ENCODE peak calls at places on chromosome 4, in nine cellular contexts. H, A, G, C, B, N, F, X and J are unnamed samples.

GRCh38 chr4:112029642-112030235 is 115.5 kb upstream of the FAM241A start:
- DNase-seq in H (no peak), A (no peak), G (no peak), C (no peak), B (no peak), N (no peak), F (no peak), X (no peak), J (no peak)

GRCh38 chr4:125728568-125728967 is 413.8 kb downstream of the FAT4 start:
- DNase-seq in H (no peak), A (no peak), G (no peak), C (peak; percentile 90), B (no peak), N (no peak), F (no peak), X (peak; percentile 98), J (peak; percentile 96)

GRCh38 chr4:53777244-53777984 is 186.1 kb upstream of the LNX1 start:
- DNase-seq in H (no peak), A (no peak), G (no peak), C (no peak), B (no peak), N (no peak), F (no peak), X (peak; percentile 92), J (peak; percentile 62)

GRCh38 chr4:5387457-5387856 is 320.9 kb downstream of the EVC2 start:
- DNase-seq in H (no peak), A (no peak), G (no peak), C (no peak), B (no peak), N (no peak), F (no peak), X (no peak), J (no peak)

GRCh38 chr4:37674446-37674845 is 11.7 kb downstream of the RELL1 start:
- DNase-seq in H (no peak), A (no peak), G (no peak), C (no peak), B (no peak), N (no peak), F (no peak), X (no peak), J (no peak)

GRCh38 chr4:176409627-176410026 is 89.9 kb downstream of the SPCS3 start:
- DNase-seq in H (no peak), A (no peak), G (no peak), C (no peak), B (no peak), N (no peak), F (no peak), X (peak; percentile 32), J (no peak)

GRCh38 chr4:70666369-70666768 is at the start of gene JCHAIN:
- DNase-seq in H (no peak), A (no peak), G (no peak), C (no peak), B (no peak), N (no peak), F (no peak), X (peak; percentile 43), J (peak; percentile 20)

GRCh38 chr4:151690164-151690856 is 70.5 kb downstream of the GATB start:
- DNase-seq in H (no peak), A (no peak), G (no peak), C (no peak), B (no peak), N (no peak), F (no peak), X (peak; percentile 74), J (peak; percentile 78)

GRCh38 chr4:175422331-175422730 is 389.7 kb downstream of the GPM6A start:
- DNase-seq in H (no peak), A (no peak), G (no peak), C (no peak), B (no peak), N (no peak), F (no peak), X (peak; percentile 69), J (peak; percentile 12)

GRCh38 chr4:4395849-4396627 is 9.1 kb downstream of the NSG1 start:
- DNase-seq in H (peak; percentile 26), A (no peak), G (no peak), C (no peak), B (peak; percentile 63), N (peak; percentile 22), F (no peak), X (peak; percentile 53), J (peak; percentile 29)

GRCh38 chr4:30671926-30672325 is 48.2 kb upstream of the PCDH7 start:
- DNase-seq in H (no peak), A (no peak), G (no peak), C (no peak), B (no peak), N (no peak), F (no peak), X (no peak), J (no peak)

GRCh38 chr4:131764730-131765129 is 1384.4 kb upstream of the PCDH10 start:
- DNase-seq in H (no peak), A (no peak), G (no peak), C (no peak), B (peak; percentile 69), N (no peak), F (no peak), X (no peak), J (no peak)

GRCh38 chr4:128338634-128339355 is 51.2 kb upstream of the PGRMC2 start:
- DNase-seq in H (peak; percentile 22), A (no peak), G (no peak), C (no peak), B (no peak), N (no peak), F (no peak), X (peak; percentile 91), J (peak; percentile 90)

GRCh38 chr4:113106076-113106475 is 56.6 kb downstream of the ANK2 start:
- DNase-seq in H (no peak), A (no peak), G (no peak), C (no peak), B (no peak), N (peak; percentile 41), F (no peak), X (peak; percentile 40), J (peak; percentile 60)

GRCh38 chr4:85510632-85510984 is 35.7 kb downstream of the ARHGAP24 start:
- DNase-seq in H (no peak), A (no peak), G (no peak), C (no peak), B (no peak), N (no peak), F (no peak), X (no peak), J (no peak)

DNA sequence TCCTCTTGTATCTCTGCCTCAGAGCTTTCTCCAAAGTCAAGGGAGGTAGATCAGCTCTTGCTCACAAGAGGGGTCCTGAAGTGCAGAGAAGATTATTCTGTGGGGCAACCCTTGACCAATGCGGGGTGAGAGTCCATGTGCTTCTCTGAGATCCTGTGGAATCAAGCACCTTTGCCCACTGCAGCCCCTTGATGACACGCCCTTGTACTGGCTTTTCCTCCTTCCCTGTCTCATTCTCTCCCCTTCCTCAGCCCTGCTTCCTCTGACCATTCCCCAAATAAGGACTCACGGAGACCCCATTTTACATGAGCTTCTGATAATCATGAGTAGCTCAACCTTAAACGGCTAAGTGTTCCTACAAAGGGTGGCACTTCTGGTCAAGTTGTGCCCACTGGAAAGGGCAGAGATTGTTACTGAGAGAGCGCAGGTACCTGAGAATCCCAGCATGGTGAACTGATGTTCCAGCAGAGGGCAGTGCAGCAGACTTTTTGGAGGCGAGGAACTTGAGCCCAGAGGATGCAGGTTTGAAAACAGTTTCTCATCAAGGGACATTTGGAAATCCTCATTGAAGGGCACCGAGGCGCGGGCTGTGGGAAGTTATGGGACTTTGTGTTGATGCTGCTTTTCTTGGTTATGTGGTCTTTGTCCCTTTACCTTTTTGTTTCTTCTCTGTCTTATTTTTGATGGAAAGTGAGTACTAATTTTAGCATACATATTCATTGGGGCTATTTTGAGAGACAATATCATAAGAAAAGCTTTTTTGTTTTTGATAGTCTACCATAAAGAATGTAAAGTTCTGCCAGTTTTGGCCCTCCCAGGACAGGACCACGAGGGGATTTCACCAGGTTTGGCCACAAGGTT is 201.3 kb downstream of the RBM46 start:
- DNase-seq in H (peak; percentile 13), A (no peak), G (peak; percentile 60), C (no peak), B (no peak), N (peak; percentile 55), F (no peak), X (peak; percentile 48), J (no peak)
- TF ChIP-seq CTCF in H (peak; percentile 9), A (no peak), G (peak; percentile 77), C (peak; percentile 65), B (peak; percentile 36), N (peak; percentile 51), F (no peak), X (peak; percentile 58), J (peak; percentile 72)

GRCh38 chr4:121822796-121823504 is 733 bp downstream of the CCNA2 start:
- DNase-seq in H (peak; percentile 70), A (no peak), G (peak; percentile 30), C (no peak), B (no peak), N (peak; percentile 54), F (peak; percentile 17), X (no peak), J (peak; percentile 41)
- TF ChIP-seq CTCF in H (peak; percentile 25), A (no peak), G (peak; percentile 22), C (no peak), B (no peak), N (no peak), F (no peak), X (no peak), J (peak; percentile 55)

DNA sequence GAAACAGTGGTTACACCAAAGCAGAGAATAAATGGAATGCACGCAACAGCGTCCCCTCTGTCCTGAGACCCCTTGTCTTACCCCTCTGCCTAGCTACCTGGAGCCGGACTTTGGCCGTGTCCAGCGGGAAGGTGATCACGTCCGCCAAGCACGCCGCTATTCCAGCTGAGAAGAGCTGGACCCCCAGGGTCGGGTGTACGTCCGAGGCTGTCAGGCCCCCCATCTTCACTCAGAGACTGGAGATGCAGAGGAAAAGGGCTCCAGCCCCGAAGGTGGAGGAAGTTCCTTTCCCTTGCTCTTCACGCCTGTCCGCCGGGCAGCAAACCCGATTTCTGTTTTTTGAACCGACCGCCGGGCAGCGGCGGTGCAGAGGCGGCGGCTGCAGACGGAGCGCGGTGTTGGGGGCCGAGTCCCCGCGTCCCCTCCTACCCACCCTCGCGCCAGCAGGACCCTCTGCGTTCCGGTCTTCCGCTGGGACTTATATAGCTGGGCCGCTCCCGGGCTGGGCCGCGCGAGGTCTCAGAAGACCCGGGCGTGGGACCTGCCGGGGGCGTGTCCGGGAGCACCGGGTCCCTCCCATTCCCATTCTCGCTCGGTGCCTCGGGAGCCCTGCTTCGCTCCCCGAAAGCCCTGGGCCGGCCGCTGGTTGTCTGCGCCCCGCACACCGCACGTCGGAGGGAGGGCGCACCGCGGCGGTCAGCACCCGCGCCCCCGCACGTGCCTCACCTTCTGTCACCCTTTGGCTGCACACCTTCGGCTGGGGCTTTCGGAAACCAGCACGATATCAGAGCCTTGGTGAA is at the start of gene UCP1:
- DNase-seq in H (no peak), A (no peak), G (peak; percentile 13), C (no peak), B (peak; percentile 84), N (peak; percentile 57), F (no peak), X (no peak), J (no peak)
- TF ChIP-seq CTCF in H (no peak), A (no peak), G (no peak), C (no peak), B (no peak), N (no peak), F (no peak), X (no peak), J (no peak)

DNA sequence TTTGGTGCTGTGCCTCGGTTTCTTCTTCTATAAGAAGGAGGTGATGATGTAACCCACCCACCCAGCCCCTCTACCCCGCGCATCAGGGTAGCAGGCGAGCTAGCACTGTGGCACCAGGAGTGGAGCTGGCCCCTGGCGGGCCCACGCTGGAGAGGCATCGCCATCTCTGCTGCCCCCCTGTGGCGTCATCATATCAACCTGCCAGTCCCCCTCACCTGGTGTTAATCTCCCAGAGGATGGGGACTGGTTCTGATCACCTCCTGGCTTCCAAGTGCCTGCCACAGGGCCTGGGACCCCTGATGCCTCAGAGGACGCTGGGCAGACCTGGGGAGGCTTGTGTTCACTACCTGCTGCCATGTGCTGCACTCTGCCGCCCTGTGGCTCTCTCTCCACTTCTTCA is 6.3 kb upstream of the SORCS2 start:
- DNase-seq in H (peak; percentile 60), A (no peak), G (no peak), C (no peak), B (peak; percentile 47), N (peak; percentile 62), F (no peak), X (no peak), J (no peak)
- TF ChIP-seq CTCF in H (peak; percentile 54), A (no peak), G (peak; percentile 48), C (peak; percentile 66), B (no peak), N (peak; percentile 38), F (no peak), X (peak; percentile 30), J (peak; percentile 60)